ENCODE peak calls at places on chromosomes 16 and 17, in nine cellular contexts. One of them, this sample, is unnamed. For H3K4me1 and H3K9me3, the result is how much of the 10 kb centered on the place peaks cover.

GRCh38 chr16:72195609-72196008 is 23.7 kb upstream of the PMFBP1 start:
- DNase-seq in A549: no peak
- DNase-seq in fibroblast of lung: no peak
- DNase-seq in cardiac muscle cell: no peak
- DNase-seq in HCT116: no peak
- DNase-seq in thyroid gland: no peak
- DNase-seq in heart right ventricle: no peak
- DNase-seq in tibial nerve: no peak
- DNase-seq in IMR-90: no peak
- DNase-seq in this sample: no peak

GRCh38 chr17:63984651-63985386 is 12.1 kb upstream of the SCN4A start:
- DNase-seq in A549: peak
- DNase-seq in fibroblast of lung: peak
- DNase-seq in cardiac muscle cell: peak
- DNase-seq in HCT116: peak
- DNase-seq in thyroid gland: peak
- DNase-seq in heart right ventricle: peak
- DNase-seq in tibial nerve: peak
- DNase-seq in IMR-90: peak
- DNase-seq in this sample: peak

GRCh38 chr16:81586421-81586820 is 141.8 kb downstream of the CMIP start:
- DNase-seq in A549: no peak
- DNase-seq in fibroblast of lung: no peak
- DNase-seq in cardiac muscle cell: no peak
- DNase-seq in HCT116: peak
- DNase-seq in thyroid gland: no peak
- DNase-seq in heart right ventricle: no peak
- DNase-seq in tibial nerve: no peak
- DNase-seq in IMR-90: peak
- DNase-seq in this sample: no peak

GRCh38 chr17:62017496-62017895 is 47.6 kb downstream of the MED13 start:
- DNase-seq in A549: peak
- DNase-seq in fibroblast of lung: peak
- DNase-seq in cardiac muscle cell: peak
- DNase-seq in HCT116: no peak
- DNase-seq in thyroid gland: no peak
- DNase-seq in heart right ventricle: no peak
- DNase-seq in tibial nerve: no peak
- DNase-seq in IMR-90: peak
- DNase-seq in this sample: no peak

GRCh38 chr17:60538726-60539125 is 12.7 kb upstream of the APPBP2 start:
- DNase-seq in A549: no peak
- DNase-seq in fibroblast of lung: no peak
- DNase-seq in cardiac muscle cell: no peak
- DNase-seq in HCT116: no peak
- DNase-seq in thyroid gland: no peak
- DNase-seq in heart right ventricle: no peak
- DNase-seq in tibial nerve: no peak
- DNase-seq in IMR-90: no peak
- DNase-seq in this sample: no peak

GRCh38 chr16:78893340-78893739 is 707.2 kb downstream of the MAF start:
- DNase-seq in A549: no peak
- DNase-seq in fibroblast of lung: no peak
- DNase-seq in cardiac muscle cell: no peak
- DNase-seq in HCT116: no peak
- DNase-seq in thyroid gland: no peak
- DNase-seq in heart right ventricle: no peak
- DNase-seq in tibial nerve: no peak
- DNase-seq in IMR-90: no peak
- DNase-seq in this sample: no peak

GRCh38 chr17:17020821-17021193 is 21.4 kb upstream of the MPRIP start:
- DNase-seq in A549: no peak
- DNase-seq in fibroblast of lung: no peak
- DNase-seq in cardiac muscle cell: no peak
- DNase-seq in HCT116: no peak
- DNase-seq in thyroid gland: no peak
- DNase-seq in heart right ventricle: no peak
- DNase-seq in tibial nerve: no peak
- DNase-seq in IMR-90: no peak
- DNase-seq in this sample: no peak

GRCh38 chr16:26273607-26274006 is 581.8 kb downstream of the HS3ST4 start:
- DNase-seq in A549: no peak
- DNase-seq in fibroblast of lung: no peak
- DNase-seq in cardiac muscle cell: no peak
- DNase-seq in HCT116: no peak
- DNase-seq in thyroid gland: no peak
- DNase-seq in heart right ventricle: no peak
- DNase-seq in tibial nerve: no peak
- DNase-seq in IMR-90: no peak
- DNase-seq in this sample: no peak

DNA sequence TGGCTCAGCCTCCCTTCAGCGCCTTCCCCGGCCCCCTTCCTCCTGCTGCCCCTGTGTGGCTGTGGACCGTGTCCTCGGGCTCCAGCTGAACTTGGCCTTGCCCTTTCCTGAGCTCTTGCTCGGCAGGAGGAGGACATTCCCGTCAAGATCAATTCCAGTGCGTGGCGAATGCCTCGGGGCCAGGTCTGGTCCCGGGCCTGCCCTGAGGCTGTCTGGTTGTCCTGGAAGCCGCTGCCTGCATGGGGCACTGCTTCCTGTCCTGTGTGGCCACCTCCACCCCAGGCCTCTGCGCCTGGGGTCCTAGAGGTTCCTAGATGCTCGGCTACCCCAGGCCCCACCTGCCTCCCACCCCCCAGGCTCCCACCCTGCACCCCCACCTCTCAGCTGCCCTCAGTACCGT is 12.8 kb downstream of the BAHCC1 start:
- DNase-seq in A549: no peak
- DNase-seq in fibroblast of lung: no peak
- DNase-seq in cardiac muscle cell: no peak
- DNase-seq in HCT116: no peak
- DNase-seq in thyroid gland: no peak
- DNase-seq in heart right ventricle: no peak
- DNase-seq in tibial nerve: no peak
- DNase-seq in IMR-90: no peak
- DNase-seq in this sample: no peak
- H3K4me1 ChIP-seq in A549: under half
- H3K4me1 ChIP-seq in fibroblast of lung: under half
- H3K4me1 ChIP-seq in cardiac muscle cell: under half
- H3K4me1 ChIP-seq in HCT116: under half
- H3K4me1 ChIP-seq in thyroid gland: half or more
- H3K4me1 ChIP-seq in heart right ventricle: half or more
- H3K4me1 ChIP-seq in tibial nerve: under half
- H3K4me1 ChIP-seq in IMR-90: under half
- H3K4me1 ChIP-seq in this sample: under half

DNA sequence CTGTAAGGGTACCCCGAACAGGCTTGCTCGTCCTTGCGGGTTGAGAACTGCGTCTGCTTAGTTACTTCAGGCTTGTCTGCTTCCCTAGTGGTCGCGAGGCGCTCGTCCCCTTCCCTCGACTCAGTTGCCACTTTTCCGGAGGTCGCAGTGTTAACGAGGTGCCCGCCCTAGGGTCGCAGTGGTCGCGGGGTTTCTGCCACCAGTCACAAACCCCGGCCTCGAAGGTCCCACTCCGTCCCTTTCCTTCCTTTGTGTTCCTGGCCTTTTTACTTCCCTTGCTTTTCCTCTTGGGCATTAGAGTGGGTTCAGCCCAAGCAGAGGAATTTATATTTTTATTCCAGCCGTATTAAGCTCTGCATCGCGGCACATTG is 299 bp downstream of the NUP85 start:
- DNase-seq in A549: no peak
- DNase-seq in fibroblast of lung: no peak
- DNase-seq in cardiac muscle cell: no peak
- DNase-seq in HCT116: no peak
- DNase-seq in thyroid gland: no peak
- DNase-seq in heart right ventricle: no peak
- DNase-seq in tibial nerve: no peak
- DNase-seq in IMR-90: no peak
- DNase-seq in this sample: no peak
- TF ChIP-seq CTCF in A549: no peak
- TF ChIP-seq CTCF in fibroblast of lung: no peak
- TF ChIP-seq CTCF in cardiac muscle cell: no peak
- TF ChIP-seq CTCF in HCT116: peak
- TF ChIP-seq CTCF in thyroid gland: no peak
- TF ChIP-seq CTCF in heart right ventricle: peak
- TF ChIP-seq CTCF in tibial nerve: peak
- TF ChIP-seq CTCF in IMR-90: peak
- TF ChIP-seq CTCF in this sample: no peak

GRCh38 chr16:13379266-13379665 is 477.9 kb downstream of the SHISA9 start:
- DNase-seq in A549: no peak
- DNase-seq in fibroblast of lung: no peak
- DNase-seq in cardiac muscle cell: no peak
- DNase-seq in HCT116: no peak
- DNase-seq in thyroid gland: no peak
- DNase-seq in heart right ventricle: no peak
- DNase-seq in tibial nerve: no peak
- DNase-seq in IMR-90: no peak
- DNase-seq in this sample: no peak

GRCh38 chr16:13378151-13378550 is 476.8 kb downstream of the SHISA9 start:
- DNase-seq in A549: no peak
- DNase-seq in fibroblast of lung: no peak
- DNase-seq in cardiac muscle cell: no peak
- DNase-seq in HCT116: no peak
- DNase-seq in thyroid gland: no peak
- DNase-seq in heart right ventricle: no peak
- DNase-seq in tibial nerve: no peak
- DNase-seq in IMR-90: no peak
- DNase-seq in this sample: no peak

GRCh38 chr16:13372421-13372820 is 471.0 kb downstream of the SHISA9 start:
- DNase-seq in A549: no peak
- DNase-seq in fibroblast of lung: no peak
- DNase-seq in cardiac muscle cell: no peak
- DNase-seq in HCT116: no peak
- DNase-seq in thyroid gland: no peak
- DNase-seq in heart right ventricle: no peak
- DNase-seq in tibial nerve: no peak
- DNase-seq in IMR-90: no peak
- DNase-seq in this sample: no peak

GRCh38 chr16:13376174-13376573 is 474.8 kb downstream of the SHISA9 start:
- DNase-seq in A549: no peak
- DNase-seq in fibroblast of lung: no peak
- DNase-seq in cardiac muscle cell: no peak
- DNase-seq in HCT116: no peak
- DNase-seq in thyroid gland: no peak
- DNase-seq in heart right ventricle: no peak
- DNase-seq in tibial nerve: no peak
- DNase-seq in IMR-90: no peak
- DNase-seq in this sample: no peak

DNA sequence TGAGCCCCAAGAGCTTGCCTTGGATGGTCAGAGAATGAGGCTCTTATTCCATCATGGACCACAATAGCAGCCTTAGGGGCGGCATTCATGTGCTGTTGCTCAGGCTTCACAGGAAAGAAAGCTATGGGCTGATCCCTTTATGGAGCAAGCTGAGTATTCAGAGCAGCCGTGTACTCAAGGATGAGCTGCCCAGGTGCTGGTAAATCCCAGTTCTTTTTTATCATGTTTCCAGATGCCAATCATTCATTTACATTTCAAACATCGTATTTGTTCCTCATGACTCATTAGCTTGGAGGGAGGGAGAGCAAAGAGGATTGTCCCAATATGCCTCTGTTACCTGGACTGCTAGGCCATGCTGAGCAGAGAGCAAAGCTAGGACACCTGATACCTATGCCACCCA is 475.7 kb downstream of the SHISA9 start:
- DNase-seq in A549: no peak
- DNase-seq in fibroblast of lung: no peak
- DNase-seq in cardiac muscle cell: no peak
- DNase-seq in HCT116: no peak
- DNase-seq in thyroid gland: no peak
- DNase-seq in heart right ventricle: no peak
- DNase-seq in tibial nerve: no peak
- DNase-seq in IMR-90: no peak
- DNase-seq in this sample: no peak
- H3K9me3 ChIP-seq in A549: under half
- H3K9me3 ChIP-seq in fibroblast of lung: under half
- H3K9me3 ChIP-seq in cardiac muscle cell: under half
- H3K9me3 ChIP-seq in HCT116: under half
- H3K9me3 ChIP-seq in thyroid gland: under half
- H3K9me3 ChIP-seq in heart right ventricle: under half
- H3K9me3 ChIP-seq in tibial nerve: under half
- H3K9me3 ChIP-seq in IMR-90: under half
- H3K9me3 ChIP-seq in this sample: under half

GRCh38 chr16:85170066-85171003 is 58.1 kb upstream of the CIBAR2 start:
- DNase-seq in A549: no peak
- DNase-seq in fibroblast of lung: peak
- DNase-seq in cardiac muscle cell: no peak
- DNase-seq in HCT116: no peak
- DNase-seq in thyroid gland: no peak
- DNase-seq in heart right ventricle: no peak
- DNase-seq in tibial nerve: no peak
- DNase-seq in IMR-90: no peak
- DNase-seq in this sample: no peak

GRCh38 chr16:85172465-85173071 is 60.3 kb upstream of the CIBAR2 start:
- DNase-seq in A549: peak
- DNase-seq in fibroblast of lung: peak
- DNase-seq in cardiac muscle cell: no peak
- DNase-seq in HCT116: peak
- DNase-seq in thyroid gland: peak
- DNase-seq in heart right ventricle: peak
- DNase-seq in tibial nerve: no peak
- DNase-seq in IMR-90: peak
- DNase-seq in this sample: no peak

GRCh38 chr16:85169333-85170065 is 57.2 kb upstream of the CIBAR2 start:
- DNase-seq in A549: no peak
- DNase-seq in fibroblast of lung: peak
- DNase-seq in cardiac muscle cell: peak
- DNase-seq in HCT116: no peak
- DNase-seq in thyroid gland: peak
- DNase-seq in heart right ventricle: no peak
- DNase-seq in tibial nerve: no peak
- DNase-seq in IMR-90: no peak
- DNase-seq in this sample: peak

GRCh38 chr16:85171809-85172464 is 59.7 kb upstream of the CIBAR2 start:
- DNase-seq in A549: no peak
- DNase-seq in fibroblast of lung: peak
- DNase-seq in cardiac muscle cell: no peak
- DNase-seq in HCT116: no peak
- DNase-seq in thyroid gland: no peak
- DNase-seq in heart right ventricle: no peak
- DNase-seq in tibial nerve: no peak
- DNase-seq in IMR-90: no peak
- DNase-seq in this sample: no peak

DNA sequence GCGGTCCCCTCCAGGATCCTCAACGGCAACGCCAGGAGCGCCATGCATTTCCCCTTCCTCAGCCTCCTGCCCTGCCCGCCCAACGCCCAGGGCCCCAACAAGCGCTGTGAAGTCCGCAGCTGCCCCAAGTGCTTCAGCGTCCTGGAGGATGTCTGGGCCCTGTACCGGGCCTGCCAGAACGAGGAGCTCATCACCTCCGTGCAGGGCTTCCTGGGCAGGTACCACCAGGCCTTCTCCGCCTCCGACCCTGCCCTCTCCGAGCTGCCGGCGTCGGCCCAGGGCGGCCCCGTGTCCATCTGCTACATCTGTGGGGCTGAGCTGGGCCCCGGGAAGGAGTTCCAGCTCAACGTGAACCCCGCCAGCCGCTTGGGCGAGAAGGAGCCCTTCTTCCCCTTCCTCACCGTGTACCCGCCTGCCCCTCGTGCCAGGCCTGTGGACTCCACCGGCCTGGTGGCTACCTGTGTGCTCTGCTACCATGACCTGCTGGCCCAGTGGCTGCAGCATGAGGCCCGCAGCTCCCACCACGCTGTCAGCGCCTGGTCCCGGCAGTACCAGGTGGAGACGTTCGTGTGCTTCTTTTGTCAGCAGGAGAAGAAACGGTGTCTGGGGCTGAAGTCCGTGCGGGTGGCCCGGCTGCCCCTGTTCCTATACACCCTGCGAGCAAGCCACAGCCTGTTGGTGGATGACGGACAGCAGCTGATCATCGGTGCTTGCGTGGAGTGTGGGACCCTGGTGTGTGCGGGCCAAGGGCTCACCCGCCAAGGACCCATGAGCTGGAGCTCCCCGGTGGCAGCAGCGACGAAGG is 58.9 kb upstream of the CIBAR2 start:
- DNase-seq in A549: no peak
- DNase-seq in fibroblast of lung: peak
- DNase-seq in cardiac muscle cell: no peak
- DNase-seq in HCT116: no peak
- DNase-seq in thyroid gland: no peak
- DNase-seq in heart right ventricle: no peak
- DNase-seq in tibial nerve: no peak
- DNase-seq in IMR-90: no peak
- DNase-seq in this sample: no peak
- H3K4me1 ChIP-seq in A549: half or more
- H3K4me1 ChIP-seq in fibroblast of lung: under half
- H3K4me1 ChIP-seq in cardiac muscle cell: under half
- H3K4me1 ChIP-seq in HCT116: half or more
- H3K4me1 ChIP-seq in thyroid gland: half or more
- H3K4me1 ChIP-seq in heart right ventricle: half or more
- H3K4me1 ChIP-seq in tibial nerve: under half
- H3K4me1 ChIP-seq in IMR-90: under half
- H3K4me1 ChIP-seq in this sample: under half

This sample was measured in mucosa of descending colon.